ENCODE peak calls at places on chromosomes 11 and 22, in four cellular contexts. One of them, this sample, is unnamed.
A peak's percentile ranks its signal among the peaks of the same experiment; 100 is the strongest.

GRCh38 chr11:8098361-8098760 is 17.4 kb downstream of the TUB start:
- DNase-seq in transverse colon: no peak
- DNase-seq in tibial nerve: no peak
- DNase-seq in breast epithelium: no peak
- DNase-seq in this sample: no peak

GRCh38 chr11:24697722-24698121 is 200.9 kb downstream of the LUZP2 start:
- DNase-seq in transverse colon: no peak
- DNase-seq in tibial nerve: no peak
- DNase-seq in breast epithelium: no peak
- DNase-seq in this sample: no peak

GRCh38 chr11:74221816-74222215 is 50.7 kb downstream of the PPME1 start:
- DNase-seq in transverse colon: no peak
- DNase-seq in tibial nerve: no peak
- DNase-seq in breast epithelium: no peak
- DNase-seq in this sample: no peak

GRCh38 chr11:88552377-88553029 is 215.0 kb upstream of the CTSC start:
- DNase-seq in transverse colon: peak; percentile 42
- DNase-seq in tibial nerve: no peak
- DNase-seq in breast epithelium: no peak
- DNase-seq in this sample: no peak

GRCh38 chr22:28032896-28033295 is 113.8 kb upstream of the PITPNB start:
- DNase-seq in transverse colon: no peak
- DNase-seq in tibial nerve: no peak
- DNase-seq in breast epithelium: no peak
- DNase-seq in this sample: no peak

GRCh38 chr22:19503869-19504268 is 20.3 kb downstream of the CLDN5 start:
- DNase-seq in transverse colon: no peak
- DNase-seq in tibial nerve: no peak
- DNase-seq in breast epithelium: no peak
- DNase-seq in this sample: no peak

GRCh38 chr11:1763796-1764661 is at the start of gene CTSD:
- DNase-seq in transverse colon: peak; percentile 93
- DNase-seq in tibial nerve: peak; percentile 83
- DNase-seq in breast epithelium: peak; percentile 87
- DNase-seq in this sample: peak; percentile 85

GRCh38 chr11:12164061-12165014 is 53.9 kb downstream of the MICAL2 start:
- DNase-seq in transverse colon: peak; percentile 33
- DNase-seq in tibial nerve: no peak
- DNase-seq in breast epithelium: no peak
- DNase-seq in this sample: no peak

GRCh38 chr11:12430912-12431311 is 53.5 kb downstream of the PARVA start:
- DNase-seq in transverse colon: peak; percentile 74
- DNase-seq in tibial nerve: peak; percentile 63
- DNase-seq in breast epithelium: no peak
- DNase-seq in this sample: peak; percentile 46

GRCh38 chr11:61976420-61976800 is 9.0 kb upstream of the FTH1 start:
- DNase-seq in transverse colon: no peak
- DNase-seq in tibial nerve: no peak
- DNase-seq in breast epithelium: peak; percentile 24
- DNase-seq in this sample: no peak

GRCh38 chr11:17063171-17064002 is 14.1 kb downstream of the RPS13 start:
- DNase-seq in transverse colon: peak; percentile 74
- DNase-seq in tibial nerve: no peak
- DNase-seq in breast epithelium: peak; percentile 68
- DNase-seq in this sample: peak; percentile 31

GRCh38 chr11:18239655-18240054 is 3.1 kb upstream of the SAA4 start:
- DNase-seq in transverse colon: no peak
- DNase-seq in tibial nerve: no peak
- DNase-seq in breast epithelium: no peak
- DNase-seq in this sample: no peak

GRCh38 chr11:70644343-70645060 is 246.2 kb downstream of the CTTN start:
- DNase-seq in transverse colon: no peak
- DNase-seq in tibial nerve: no peak
- DNase-seq in breast epithelium: no peak
- DNase-seq in this sample: no peak

GRCh38 chr11:23359297-23359696 is 499.0 kb upstream of the CCDC179 start:
- DNase-seq in transverse colon: peak; percentile 29
- DNase-seq in tibial nerve: no peak
- DNase-seq in breast epithelium: no peak
- DNase-seq in this sample: no peak

GRCh38 chr11:69293819-69294505 is at the start of gene MYEOV:
- DNase-seq in transverse colon: peak; percentile 81
- DNase-seq in tibial nerve: no peak
- DNase-seq in breast epithelium: no peak
- DNase-seq in this sample: no peak

DNA sequence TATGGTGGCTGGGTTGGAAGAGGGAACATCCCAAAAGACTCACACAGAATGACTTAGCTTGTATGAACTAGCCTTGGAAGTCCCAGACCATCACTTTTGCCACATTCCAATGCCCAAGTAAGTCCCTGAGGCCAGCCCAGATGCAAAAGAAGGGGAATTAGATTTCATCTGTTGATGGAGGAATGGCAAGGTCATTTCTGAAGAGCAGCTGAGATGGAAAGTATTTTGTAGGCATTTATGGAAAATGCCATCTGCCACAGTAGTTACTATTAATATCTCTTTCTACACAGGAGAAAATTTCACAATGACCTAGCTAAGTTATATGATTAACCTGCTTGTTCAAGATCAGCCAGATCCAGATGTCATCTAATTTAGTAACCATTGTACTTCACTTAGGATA is 58.8 kb downstream of the ENDOD1 start:
- DNase-seq in transverse colon: no peak
- DNase-seq in tibial nerve: no peak
- DNase-seq in breast epithelium: no peak
- DNase-seq in this sample: no peak
- H3K27ac ChIP-seq in transverse colon: no peak overlapping the region
- H3K27ac ChIP-seq in tibial nerve: peak overlapping the region; percentile 19
- H3K27ac ChIP-seq in breast epithelium: peak overlapping the region; percentile 99
- H3K27ac ChIP-seq in this sample: peak overlapping the region; percentile 61

GRCh38 chr11:72833083-72833733 is 19.0 kb downstream of the ATG16L2 start:
- DNase-seq in transverse colon: no peak
- DNase-seq in tibial nerve: no peak
- DNase-seq in breast epithelium: no peak
- DNase-seq in this sample: no peak
- TF ChIP-seq POLR2A in transverse colon: no peak
- TF ChIP-seq POLR2A in tibial nerve: no peak
- TF ChIP-seq POLR2A in breast epithelium: no peak
- TF ChIP-seq POLR2A in this sample: no peak

DNA sequence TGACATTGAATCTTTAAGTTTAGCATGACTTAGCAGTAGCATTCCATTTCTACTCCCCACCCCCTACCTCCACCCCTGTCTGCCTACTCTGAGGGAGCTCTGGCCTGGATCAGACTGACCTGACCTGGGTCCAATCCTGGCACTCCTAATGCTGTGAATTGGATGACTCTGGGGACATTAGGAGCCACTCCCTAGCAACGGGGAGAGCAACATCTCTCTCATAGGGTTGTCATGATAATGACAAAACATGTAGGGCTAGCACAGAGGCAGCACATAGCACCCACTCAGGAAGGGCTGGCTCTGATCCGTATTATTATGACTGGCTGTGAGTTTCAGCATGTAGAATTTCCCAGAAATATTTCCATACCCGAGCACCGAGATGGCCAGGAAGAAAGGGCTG is 40.5 kb downstream of the CABIN1 start:
- DNase-seq in transverse colon: no peak
- DNase-seq in tibial nerve: no peak
- DNase-seq in breast epithelium: no peak
- DNase-seq in this sample: no peak
- H3K27ac ChIP-seq in transverse colon: no peak overlapping the region
- H3K27ac ChIP-seq in tibial nerve: no peak overlapping the region
- H3K27ac ChIP-seq in breast epithelium: no peak overlapping the region
- H3K27ac ChIP-seq in this sample: no peak overlapping the region

DNA sequence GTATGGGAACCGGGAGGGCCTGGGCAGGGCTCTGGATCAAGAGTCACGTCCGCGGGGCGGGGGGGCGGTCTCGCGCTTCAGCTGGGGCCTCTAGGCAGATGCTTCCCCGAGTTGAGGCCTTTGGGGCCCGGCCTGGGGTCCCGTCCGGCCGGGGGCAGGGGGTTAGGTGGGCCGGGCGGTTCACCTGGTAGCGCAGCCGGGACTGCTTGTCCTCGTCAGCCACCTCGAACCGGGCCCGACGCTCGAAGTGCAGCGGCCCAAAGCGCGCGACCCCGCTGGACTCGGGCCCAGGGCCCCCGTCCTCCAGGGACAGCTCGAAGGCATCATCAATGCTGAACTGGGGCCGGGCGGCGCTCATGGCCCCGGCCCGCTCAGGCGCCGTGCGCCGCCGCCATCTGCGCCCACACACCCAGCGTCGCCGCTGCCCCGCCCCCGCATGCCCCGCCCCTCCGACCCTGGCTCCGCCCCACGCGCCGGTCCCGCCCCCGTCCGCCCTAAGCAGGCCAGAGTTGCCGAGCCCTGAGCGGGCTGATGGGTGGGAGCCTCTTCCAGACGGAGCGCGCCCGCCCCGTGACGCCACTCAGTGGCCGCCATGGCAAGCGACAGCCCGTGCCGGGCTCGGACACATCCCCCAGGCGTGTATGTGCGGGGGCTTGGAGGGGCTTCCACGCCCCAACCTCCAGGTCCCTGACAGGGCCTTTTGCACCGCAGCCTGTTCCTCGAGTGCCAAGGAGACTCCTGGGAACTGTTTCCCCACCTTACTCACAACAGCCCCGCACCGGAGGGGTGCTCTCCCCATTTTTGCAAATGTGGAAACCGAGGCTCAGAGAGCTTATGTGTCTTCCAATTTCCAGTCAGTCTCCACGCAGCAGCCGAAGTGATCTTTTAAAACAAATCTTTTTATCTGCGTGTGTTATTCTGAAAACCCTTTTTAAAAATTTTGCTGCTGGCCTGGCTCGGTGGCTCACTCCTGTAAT is at the start of gene TMEM134:
- DNase-seq in transverse colon: peak; percentile 94
- DNase-seq in tibial nerve: peak; percentile 84
- DNase-seq in breast epithelium: peak; percentile 94
- DNase-seq in this sample: peak; percentile 91
- TF ChIP-seq POLR2A in transverse colon: peak; percentile 88
- TF ChIP-seq POLR2A in tibial nerve: no peak
- TF ChIP-seq POLR2A in breast epithelium: peak; percentile 60
- TF ChIP-seq POLR2A in this sample: peak; percentile 64

DNA sequence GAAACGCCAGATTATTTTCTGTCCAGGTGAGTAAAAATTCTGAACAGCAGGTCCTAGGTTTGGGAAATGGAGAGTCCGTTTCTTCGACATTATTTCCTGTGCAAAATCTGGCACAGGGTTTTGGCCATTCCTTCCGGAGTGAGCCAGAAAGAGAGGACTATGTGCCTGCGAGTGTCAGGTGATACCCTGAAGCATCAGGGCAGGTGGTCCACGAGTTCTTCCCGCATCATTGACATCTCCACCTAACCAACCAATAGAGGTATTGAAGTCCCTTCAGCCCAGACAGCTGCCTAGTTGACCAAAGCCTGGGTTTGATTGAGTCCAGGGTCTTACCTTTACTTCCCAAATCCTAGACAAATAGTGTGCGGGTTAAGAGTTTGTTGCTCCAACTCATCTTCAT is 808 bp downstream of the SNAP29 start:
- DNase-seq in transverse colon: no peak
- DNase-seq in tibial nerve: no peak
- DNase-seq in breast epithelium: no peak
- DNase-seq in this sample: no peak
- H3K27ac ChIP-seq in transverse colon: peak overlapping the region; percentile 96
- H3K27ac ChIP-seq in tibial nerve: no peak overlapping the region
- H3K27ac ChIP-seq in breast epithelium: peak overlapping the region; percentile 92
- H3K27ac ChIP-seq in this sample: peak overlapping the region; percentile 87

GRCh38 chr11:126352934-126353801 is 2.3 kb upstream of the ST3GAL4 start:
- DNase-seq in transverse colon: no peak
- DNase-seq in tibial nerve: no peak
- DNase-seq in breast epithelium: no peak
- DNase-seq in this sample: no peak
- TF ChIP-seq POLR2A in transverse colon: no peak
- TF ChIP-seq POLR2A in tibial nerve: no peak
- TF ChIP-seq POLR2A in breast epithelium: no peak
- TF ChIP-seq POLR2A in this sample: no peak

DNA sequence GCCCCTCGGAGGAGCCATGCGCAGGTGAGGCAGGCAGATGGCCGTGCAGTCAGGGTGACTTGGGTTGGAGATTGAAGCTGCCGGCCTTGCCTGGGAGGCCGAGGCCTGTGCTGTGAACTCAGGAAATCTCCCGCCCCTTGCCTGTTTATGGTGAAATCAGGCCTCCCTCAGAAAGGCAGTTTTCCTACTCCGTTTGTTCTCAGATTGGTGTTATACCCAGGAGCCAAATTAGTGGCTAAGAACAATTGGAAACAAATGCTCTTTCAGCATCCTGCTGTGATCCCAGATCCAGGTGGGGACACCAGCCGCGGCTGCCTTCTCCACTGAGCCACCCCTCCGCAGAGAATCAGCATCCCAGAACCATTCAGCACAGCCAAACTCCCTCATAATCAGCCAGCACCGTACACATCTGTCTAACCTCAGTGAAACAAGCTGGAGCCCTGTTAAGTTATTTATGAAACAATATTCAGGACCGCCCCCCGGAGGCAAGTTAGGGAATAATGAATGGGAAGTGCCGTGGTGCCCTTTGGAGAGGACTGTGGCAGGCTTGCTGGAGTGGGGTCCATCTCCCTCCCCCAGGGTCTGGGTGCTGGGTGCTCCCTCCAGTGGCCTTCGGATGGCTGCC is 60.0 kb downstream of the PKNOX2 start:
- DNase-seq in transverse colon: no peak
- DNase-seq in tibial nerve: peak; percentile 37
- DNase-seq in breast epithelium: no peak
- DNase-seq in this sample: no peak
- H3K27ac ChIP-seq in transverse colon: no peak overlapping the region
- H3K27ac ChIP-seq in tibial nerve: peak overlapping the region; percentile 13
- H3K27ac ChIP-seq in breast epithelium: no peak overlapping the region
- H3K27ac ChIP-seq in this sample: peak overlapping the region; percentile 66